ENCODE peak calls at places on chromosomes 3 and 15, in six cellular contexts. G is endothelial cell of umbilical vein, L is tibial nerve, P is H9, E is heart left ventricle, O is A673. D is an unnamed sample. For H3K9me3, the result is how much of the 10 kb centered on the place peaks cover.

GRCh38 chr15:51030649-51031316 is 63.9 kb downstream of the TNFAIP8L3 start:
- DNase-seq in O (no peak), E (no peak), L (no peak), G (no peak), P (no peak), D (peak)

GRCh38 chr3:61855211-61855610 is 293.8 kb downstream of the PTPRG start:
- DNase-seq in G (no peak), E (no peak), P (no peak), L (no peak), O (no peak), D (no peak)

GRCh38 chr3:46024131-46024530 is 3.2 kb downstream of the XCR1 start:
- DNase-seq in E (no peak), L (no peak), P (no peak), G (no peak), O (no peak), D (no peak)

GRCh38 chr3:62938583-62938982 is 63.4 kb upstream of the CADPS start:
- DNase-seq in E (no peak), L (no peak), O (no peak), G (no peak), P (no peak), D (no peak)

GRCh38 chr15:68526269-68526668 is 52.5 kb upstream of the CORO2B start:
- DNase-seq in P (no peak), L (no peak), O (no peak), E (no peak), G (no peak), D (peak)

GRCh38 chr3:194308635-194309213 is 42.4 kb downstream of the CPN2 start:
- DNase-seq in G (peak), P (no peak), E (no peak), L (no peak), O (peak), D (no peak)

GRCh38 chr15:69098688-69099087 is 61.7 kb upstream of the GLCE start:
- DNase-seq in E (no peak), P (no peak), O (no peak), L (no peak), G (no peak), D (no peak)

GRCh38 chr15:40959331-40960141 is 6.3 kb downstream of the CHAC1 start:
- DNase-seq in E (no peak), P (peak), G (no peak), O (no peak), L (no peak), D (no peak)

GRCh38 chr3:153422314-153422713 is 260.3 kb downstream of the RAP2B start:
- DNase-seq in P (no peak), G (no peak), O (no peak), L (no peak), E (no peak), D (no peak)

GRCh38 chr15:40306371-40306770 is 1.4 kb downstream of the PLCB2 start:
- DNase-seq in G (no peak), O (no peak), P (no peak), E (no peak), L (no peak), D (no peak)

GRCh38 chr3:62558549-62559112 is 185.3 kb upstream of the FEZF2 start:
- DNase-seq in G (peak), P (peak), O (peak), E (no peak), L (no peak), D (peak)

GRCh38 chr15:34336333-34336732 is 1.2 kb downstream of the SLC12A6 start:
- DNase-seq in E (no peak), L (no peak), P (no peak), G (no peak), O (no peak), D (no peak)

GRCh38 chr3:53269888-53270880 is 14.4 kb upstream of the TKT start:
- DNase-seq in O (peak), L (peak), P (peak), G (peak), E (peak), D (peak)

GRCh38 chr3:24123596-24123995 is 178.5 kb downstream of the NR1D2 start:
- DNase-seq in L (no peak), P (no peak), E (no peak), O (peak), G (no peak), D (peak)

GRCh38 chr15:56613826-56614225 is 119.5 kb downstream of the ZNF280D start:
- DNase-seq in G (no peak), P (no peak), O (no peak), E (no peak), L (no peak), D (no peak)

GRCh38 chr15:40927497-40928346 is 1.4 kb upstream of the DLL4 start:
- DNase-seq in P (no peak), G (no peak), E (no peak), O (no peak), L (no peak), D (no peak)

GRCh38 chr3:59884409-59884808 is 834.6 kb upstream of the CFAP20DC start:
- DNase-seq in G (no peak), E (no peak), O (no peak), L (no peak), P (no peak), D (no peak)

GRCh38 chr3:51717947-51718346 is 11.1 kb downstream of the GRM2 start:
- DNase-seq in P (no peak), E (no peak), L (no peak), O (no peak), G (no peak), D (no peak)

GRCh38 chr3:47251689-47252088 is 30.9 kb downstream of the KIF9 start:
- DNase-seq in L (no peak), P (no peak), E (no peak), O (no peak), G (no peak), D (no peak)

GRCh38 chr3:129228891-129229585 is 20.4 kb upstream of the COPG1 start:
- DNase-seq in P (peak), L (no peak), O (peak), E (peak), G (peak), D (peak)

GRCh38 chr15:83380682-83381081 is 66.5 kb upstream of the SH3GL3 start:
- DNase-seq in E (no peak), L (no peak), O (peak), P (peak), G (peak), D (peak)

DNA sequence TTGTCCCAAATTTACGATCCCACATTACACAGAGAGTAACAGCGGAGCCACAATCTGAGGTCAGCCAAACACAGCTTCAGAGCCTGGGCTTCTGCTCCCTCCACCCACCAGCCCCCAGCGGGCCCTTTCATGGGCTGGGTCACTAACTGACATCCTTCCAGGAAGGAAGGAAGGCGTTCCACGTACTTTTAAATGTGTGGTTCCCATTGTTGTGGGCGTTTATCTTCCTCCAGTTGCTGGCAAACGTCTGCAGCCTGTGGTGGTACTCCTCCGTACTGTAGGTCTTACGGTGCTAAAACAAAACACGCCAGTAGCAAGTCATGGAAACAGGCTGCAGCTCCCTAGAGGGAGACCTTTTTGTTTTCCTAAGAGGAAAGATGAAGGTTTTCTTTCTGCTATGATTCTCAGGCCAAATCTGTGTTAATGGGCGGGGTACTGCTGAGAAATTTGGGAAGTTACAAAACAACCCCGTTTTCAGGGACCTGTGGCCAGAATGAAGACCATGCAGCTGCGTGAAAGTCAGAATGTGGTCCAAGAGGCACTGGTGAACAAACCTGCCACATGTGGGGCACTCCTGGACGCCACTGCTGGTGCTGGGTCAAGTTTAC is 7.6 kb downstream of the CTSH start:
- DNase-seq in E (peak), O (no peak), P (no peak), L (no peak), G (peak), D (no peak)
- TF ChIP-seq CTCF in E (no peak), O (no peak), P (no peak), L (no peak), G (no peak), D (no peak)

GRCh38 chr15:95345867-95346266 is 984.6 kb upstream of the NR2F2 start:
- DNase-seq in E (no peak), L (no peak), G (no peak), O (no peak), P (no peak), D (no peak)

GRCh38 chr15:95347846-95348245 is 982.7 kb upstream of the NR2F2 start:
- DNase-seq in O (no peak), L (no peak), P (peak), E (no peak), G (no peak), D (peak)

GRCh38 chr15:95350908-95351307 is 979.6 kb upstream of the NR2F2 start:
- DNase-seq in G (no peak), O (no peak), L (no peak), P (no peak), E (no peak), D (no peak)

GRCh38 chr15:95341686-95342085 is 988.8 kb upstream of the NR2F2 start:
- DNase-seq in L (no peak), G (no peak), P (no peak), O (no peak), E (no peak), D (peak)

GRCh38 chr15:95346856-95347255 is 983.6 kb upstream of the NR2F2 start:
- DNase-seq in O (no peak), E (no peak), L (no peak), G (no peak), P (no peak), D (no peak)
- H3K9me3 ChIP-seq in O (under half), E (under half), L (under half), G (under half), P (under half), D (under half)

GRCh38 chr15:32034106-32034505 is 3.8 kb downstream of the CHRNA7 start:
- DNase-seq in L (no peak), O (no peak), P (no peak), E (no peak), G (no peak), D (no peak)
- TF ChIP-seq CTCF in L (no peak), O (no peak), P (no peak), E (no peak), G (no peak), D (no peak)

DNA sequence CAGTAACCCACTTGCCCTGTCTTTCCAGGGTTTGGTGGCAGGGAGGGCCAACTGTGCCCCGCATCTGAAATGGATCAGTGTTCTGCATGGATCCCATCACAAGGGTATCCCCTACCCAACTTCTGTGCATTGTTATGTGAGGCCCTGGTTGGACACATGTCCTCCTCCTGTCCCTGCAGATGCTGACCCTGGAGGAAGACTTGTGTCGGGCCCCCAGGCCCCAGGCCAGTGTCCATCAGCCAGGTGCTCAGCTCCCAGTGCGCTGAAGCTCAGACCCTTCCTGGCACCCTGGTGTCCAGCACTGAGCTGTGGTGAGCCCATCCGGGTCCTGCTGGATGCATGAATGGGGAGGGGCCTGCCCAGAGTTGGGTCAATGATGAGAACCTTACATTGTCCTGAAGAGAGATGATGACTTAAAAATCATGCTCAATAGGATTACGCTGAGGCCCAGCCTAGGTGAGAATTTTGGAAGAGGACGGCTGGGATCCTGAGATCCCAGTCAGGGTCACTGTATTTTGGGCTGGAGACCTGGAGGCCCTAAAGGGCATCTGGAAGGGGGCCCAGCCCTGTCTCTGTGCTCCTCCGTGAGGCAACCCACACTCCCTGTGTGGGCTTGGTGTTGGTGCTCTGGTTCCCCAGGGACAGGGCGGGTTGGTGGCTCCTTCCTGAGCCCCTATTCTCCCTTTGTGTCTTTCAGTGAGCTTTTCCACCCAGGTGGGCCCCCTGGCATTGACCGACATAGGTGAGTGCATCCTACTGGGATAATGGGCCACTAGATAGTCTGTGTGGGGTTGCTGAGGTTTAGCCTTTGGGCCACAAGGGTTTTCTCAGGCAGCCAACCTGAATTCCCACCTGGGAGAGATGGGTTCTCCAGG is 199.1 kb downstream of the UBE3A start:
- DNase-seq in P (no peak), G (no peak), E (no peak), O (no peak), L (peak), D (no peak)
- H3K9me3 ChIP-seq in P (half or more), G (under half), E (under half), O (under half), L (half or more), D (under half)

DNA sequence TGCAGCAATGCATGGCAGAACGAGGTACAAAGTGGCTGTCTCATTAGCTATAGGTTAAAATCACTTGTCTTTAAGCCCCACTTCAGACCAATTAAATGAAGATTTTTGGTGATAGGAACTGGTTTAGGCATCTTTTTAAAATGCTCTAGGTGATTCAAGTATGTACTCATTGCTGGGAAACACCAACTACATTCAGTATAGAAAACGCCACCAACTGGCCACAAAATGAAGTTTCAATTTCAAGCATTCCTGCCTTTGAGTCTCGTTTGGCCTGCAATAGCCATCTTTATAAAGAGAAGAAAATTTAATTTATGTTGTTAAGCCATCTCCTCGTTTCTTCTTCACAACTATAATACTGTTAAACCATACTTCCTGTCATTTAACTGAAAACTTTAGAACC is 587.9 kb downstream of the GBE1 start:
- DNase-seq in G (peak), P (peak), L (no peak), E (no peak), O (peak), D (peak)
- TF ChIP-seq CTCF in G (peak), P (peak), L (no peak), E (no peak), O (peak), D (peak)

DNA sequence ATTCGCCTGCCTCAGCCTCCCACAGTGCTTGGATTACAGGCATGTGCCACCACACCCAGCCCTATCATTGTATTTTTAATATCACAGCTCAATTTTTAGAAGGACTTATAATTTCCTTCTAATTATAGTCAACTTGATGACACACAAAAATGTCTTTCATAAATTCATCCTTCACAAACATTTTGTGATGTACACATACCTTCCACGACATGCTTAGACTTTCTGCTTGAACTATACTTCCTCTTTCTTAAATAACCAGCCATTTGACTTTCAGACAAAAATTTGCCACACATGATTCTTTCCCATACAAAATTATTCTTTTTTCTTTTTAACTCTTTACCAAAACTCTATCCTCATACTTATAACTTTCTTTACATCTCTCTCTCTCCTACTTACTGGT is 48.4 kb upstream of the CCK start:
- DNase-seq in E (no peak), L (no peak), G (no peak), P (no peak), O (peak), D (no peak)
- H3K9me3 ChIP-seq in E (under half), L (under half), G (under half), P (under half), O (under half), D (under half)

D was measured in PC-3.